ENCODE peak calls at places on chromosomes 2 and 18, in eight cellular contexts. One of them, this sample, is unnamed.

GRCh38 chr2:231110551-231110950 is 14.3 kb downstream of the HTR2B start:
- DNase-seq in vagina: no peak
- DNase-seq in adrenal gland: no peak
- DNase-seq in K562: no peak
- DNase-seq in NB4: peak; percentile 35
- DNase-seq in uterus: no peak
- DNase-seq in HepG2: no peak
- DNase-seq in breast epithelium: no peak
- DNase-seq in this sample: no peak

GRCh38 chr2:63827749-63828148 is 13.9 kb upstream of the UGP2 start:
- DNase-seq in vagina: no peak
- DNase-seq in adrenal gland: no peak
- DNase-seq in K562: no peak
- DNase-seq in NB4: no peak
- DNase-seq in uterus: no peak
- DNase-seq in HepG2: peak; percentile 92
- DNase-seq in breast epithelium: peak; percentile 29
- DNase-seq in this sample: no peak

GRCh38 chr2:220275454-220275853 is 648.0 kb downstream of the SLC4A3 start:
- DNase-seq in vagina: no peak
- DNase-seq in adrenal gland: no peak
- DNase-seq in K562: no peak
- DNase-seq in NB4: no peak
- DNase-seq in uterus: no peak
- DNase-seq in HepG2: no peak
- DNase-seq in breast epithelium: no peak
- DNase-seq in this sample: no peak

GRCh38 chr2:37271376-37272067 is 40.1 kb downstream of the NDUFAF7 start:
- DNase-seq in vagina: no peak
- DNase-seq in adrenal gland: no peak
- DNase-seq in K562: no peak
- DNase-seq in NB4: no peak
- DNase-seq in uterus: no peak
- DNase-seq in HepG2: no peak
- DNase-seq in breast epithelium: no peak
- DNase-seq in this sample: no peak

GRCh38 chr2:237236188-237236587 is 150.5 kb downstream of the COPS8 start:
- DNase-seq in vagina: no peak
- DNase-seq in adrenal gland: no peak
- DNase-seq in K562: no peak
- DNase-seq in NB4: no peak
- DNase-seq in uterus: no peak
- DNase-seq in HepG2: no peak
- DNase-seq in breast epithelium: no peak
- DNase-seq in this sample: no peak

GRCh38 chr18:59954746-59955145 is 55.0 kb downstream of the PMAIP1 start:
- DNase-seq in vagina: no peak
- DNase-seq in adrenal gland: no peak
- DNase-seq in K562: no peak
- DNase-seq in NB4: no peak
- DNase-seq in uterus: no peak
- DNase-seq in HepG2: peak; percentile 15
- DNase-seq in breast epithelium: no peak
- DNase-seq in this sample: no peak

GRCh38 chr2:231099918-231100317 is 24.9 kb downstream of the HTR2B start:
- DNase-seq in vagina: no peak
- DNase-seq in adrenal gland: no peak
- DNase-seq in K562: no peak
- DNase-seq in NB4: peak; percentile 31
- DNase-seq in uterus: no peak
- DNase-seq in HepG2: no peak
- DNase-seq in breast epithelium: no peak
- DNase-seq in this sample: no peak

GRCh38 chr2:17757321-17757720 is 3.4 kb downstream of the GEN1 start:
- DNase-seq in vagina: no peak
- DNase-seq in adrenal gland: no peak
- DNase-seq in K562: no peak
- DNase-seq in NB4: no peak
- DNase-seq in uterus: no peak
- DNase-seq in HepG2: peak; percentile 89
- DNase-seq in breast epithelium: no peak
- DNase-seq in this sample: no peak

GRCh38 chr18:22900558-22901183 is 32.5 kb upstream of the RBBP8 start:
- DNase-seq in vagina: no peak
- DNase-seq in adrenal gland: no peak
- DNase-seq in K562: no peak
- DNase-seq in NB4: no peak
- DNase-seq in uterus: peak; percentile 18
- DNase-seq in HepG2: no peak
- DNase-seq in breast epithelium: peak; percentile 43
- DNase-seq in this sample: no peak

GRCh38 chr2:47029737-47030524 is 114.3 kb upstream of the MCFD2 start:
- DNase-seq in vagina: no peak
- DNase-seq in adrenal gland: no peak
- DNase-seq in K562: no peak
- DNase-seq in NB4: no peak
- DNase-seq in uterus: no peak
- DNase-seq in HepG2: peak; percentile 81
- DNase-seq in breast epithelium: no peak
- DNase-seq in this sample: no peak

GRCh38 chr2:170822885-170823799 is 6.5 kb downstream of the GAD1 start:
- DNase-seq in vagina: no peak
- DNase-seq in adrenal gland: peak; percentile 29
- DNase-seq in K562: peak; percentile 60
- DNase-seq in NB4: peak; percentile 72
- DNase-seq in uterus: no peak
- DNase-seq in HepG2: no peak
- DNase-seq in breast epithelium: no peak
- DNase-seq in this sample: peak; percentile 86

GRCh38 chr18:48956378-48956777 is 5.6 kb upstream of the SMAD7 start:
- DNase-seq in vagina: no peak
- DNase-seq in adrenal gland: no peak
- DNase-seq in K562: no peak
- DNase-seq in NB4: no peak
- DNase-seq in uterus: no peak
- DNase-seq in HepG2: no peak
- DNase-seq in breast epithelium: no peak
- DNase-seq in this sample: no peak

GRCh38 chr2:219591091-219591490 is 6.6 kb upstream of the STK11IP start:
- DNase-seq in vagina: no peak
- DNase-seq in adrenal gland: no peak
- DNase-seq in K562: no peak
- DNase-seq in NB4: no peak
- DNase-seq in uterus: no peak
- DNase-seq in HepG2: no peak
- DNase-seq in breast epithelium: no peak
- DNase-seq in this sample: no peak

GRCh38 chr2:30234180-30234971 is 3.0 kb downstream of the LBH start:
- DNase-seq in vagina: no peak
- DNase-seq in adrenal gland: no peak
- DNase-seq in K562: no peak
- DNase-seq in NB4: no peak
- DNase-seq in uterus: peak; percentile 60
- DNase-seq in HepG2: peak; percentile 12
- DNase-seq in breast epithelium: peak; percentile 49
- DNase-seq in this sample: peak; percentile 48

GRCh38 chr2:85397925-85398331 is 12.2 kb downstream of the CAPG start:
- DNase-seq in vagina: no peak
- DNase-seq in adrenal gland: no peak
- DNase-seq in K562: no peak
- DNase-seq in NB4: no peak
- DNase-seq in uterus: no peak
- DNase-seq in HepG2: no peak
- DNase-seq in breast epithelium: no peak
- DNase-seq in this sample: no peak

GRCh38 chr2:65450395-65450794 is 18.0 kb upstream of the SPRED2 start:
- DNase-seq in vagina: no peak
- DNase-seq in adrenal gland: no peak
- DNase-seq in K562: no peak
- DNase-seq in NB4: peak; percentile 57
- DNase-seq in uterus: no peak
- DNase-seq in HepG2: no peak
- DNase-seq in breast epithelium: no peak
- DNase-seq in this sample: no peak

GRCh38 chr18:78634061-78634696 is 345.4 kb upstream of the SALL3 start:
- DNase-seq in vagina: no peak
- DNase-seq in adrenal gland: no peak
- DNase-seq in K562: no peak
- DNase-seq in NB4: no peak
- DNase-seq in uterus: no peak
- DNase-seq in HepG2: no peak
- DNase-seq in breast epithelium: no peak
- DNase-seq in this sample: peak; percentile 76

GRCh38 chr2:31324000-31324633 is 90.2 kb downstream of the EHD3 start:
- DNase-seq in vagina: no peak
- DNase-seq in adrenal gland: no peak
- DNase-seq in K562: no peak
- DNase-seq in NB4: no peak
- DNase-seq in uterus: no peak
- DNase-seq in HepG2: no peak
- DNase-seq in breast epithelium: no peak
- DNase-seq in this sample: no peak

GRCh38 chr2:178194600-178195389 is 483 bp downstream of the OSBPL6 start:
- DNase-seq in vagina: no peak
- DNase-seq in adrenal gland: peak; percentile 37
- DNase-seq in K562: peak; percentile 56
- DNase-seq in NB4: peak; percentile 44
- DNase-seq in uterus: peak; percentile 30
- DNase-seq in HepG2: no peak
- DNase-seq in breast epithelium: no peak
- DNase-seq in this sample: no peak

GRCh38 chr18:79186649-79187048 is 117.5 kb downstream of the ATP9B start:
- DNase-seq in vagina: no peak
- DNase-seq in adrenal gland: no peak
- DNase-seq in K562: no peak
- DNase-seq in NB4: no peak
- DNase-seq in uterus: no peak
- DNase-seq in HepG2: no peak
- DNase-seq in breast epithelium: no peak
- DNase-seq in this sample: no peak

GRCh38 chr18:28176933-28177827 is at the start of gene CDH2:
- DNase-seq in vagina: no peak
- DNase-seq in adrenal gland: peak; percentile 84
- DNase-seq in K562: no peak
- DNase-seq in NB4: no peak
- DNase-seq in uterus: peak; percentile 20
- DNase-seq in HepG2: peak; percentile 77
- DNase-seq in breast epithelium: no peak
- DNase-seq in this sample: no peak

GRCh38 chr18:5052491-5052890 is 144.6 kb downstream of the AKAIN1 start:
- DNase-seq in vagina: no peak
- DNase-seq in adrenal gland: no peak
- DNase-seq in K562: no peak
- DNase-seq in NB4: no peak
- DNase-seq in uterus: no peak
- DNase-seq in HepG2: no peak
- DNase-seq in breast epithelium: no peak
- DNase-seq in this sample: no peak

GRCh38 chr18:8329186-8329771 is 280.0 kb upstream of the RAB12 start:
- DNase-seq in vagina: no peak
- DNase-seq in adrenal gland: no peak
- DNase-seq in K562: no peak
- DNase-seq in NB4: no peak
- DNase-seq in uterus: no peak
- DNase-seq in HepG2: peak; percentile 62
- DNase-seq in breast epithelium: no peak
- DNase-seq in this sample: no peak

DNA sequence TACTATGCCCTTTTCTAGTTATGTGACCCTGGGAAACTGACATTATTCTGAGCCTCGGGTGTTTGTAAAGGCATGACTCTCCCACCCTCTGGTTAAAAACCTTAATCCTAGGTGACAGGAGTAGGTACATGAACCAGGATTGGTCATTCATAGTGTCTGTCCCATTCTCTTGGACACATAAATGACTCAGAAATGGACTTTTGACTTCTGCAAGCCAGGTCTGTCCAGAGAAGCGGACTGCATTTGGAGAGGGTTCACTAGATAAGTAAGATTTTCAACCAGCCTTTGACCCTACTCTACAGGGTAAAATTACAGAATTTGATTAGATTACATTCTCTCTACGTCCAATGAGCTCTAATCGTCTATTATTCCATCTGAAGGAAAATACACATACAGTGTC is 285.9 kb downstream of the DPP10 start:
- DNase-seq in vagina: no peak
- DNase-seq in adrenal gland: no peak
- DNase-seq in K562: no peak
- DNase-seq in NB4: no peak
- DNase-seq in uterus: no peak
- DNase-seq in HepG2: peak; percentile 5
- DNase-seq in breast epithelium: no peak
- DNase-seq in this sample: no peak
- TF ChIP-seq POLR2A in vagina: no peak
- TF ChIP-seq POLR2A in adrenal gland: no peak
- TF ChIP-seq POLR2A in K562: no peak
- TF ChIP-seq POLR2A in NB4: no peak
- TF ChIP-seq POLR2A in uterus: no peak
- TF ChIP-seq POLR2A in HepG2: no peak
- TF ChIP-seq POLR2A in breast epithelium: no peak
- TF ChIP-seq POLR2A in this sample: no peak

GRCh38 chr18:723541-723940 is 11.1 kb upstream of the ENOSF1 start:
- DNase-seq in vagina: no peak
- DNase-seq in adrenal gland: no peak
- DNase-seq in K562: no peak
- DNase-seq in NB4: no peak
- DNase-seq in uterus: no peak
- DNase-seq in HepG2: no peak
- DNase-seq in breast epithelium: no peak
- DNase-seq in this sample: no peak
- TF ChIP-seq CTCF in vagina: no peak
- TF ChIP-seq CTCF in adrenal gland: no peak
- TF ChIP-seq CTCF in K562: no peak
- TF ChIP-seq CTCF in NB4: no peak
- TF ChIP-seq CTCF in uterus: no peak
- TF ChIP-seq CTCF in HepG2: no peak
- TF ChIP-seq CTCF in breast epithelium: no peak
- TF ChIP-seq CTCF in this sample: no peak

DNA sequence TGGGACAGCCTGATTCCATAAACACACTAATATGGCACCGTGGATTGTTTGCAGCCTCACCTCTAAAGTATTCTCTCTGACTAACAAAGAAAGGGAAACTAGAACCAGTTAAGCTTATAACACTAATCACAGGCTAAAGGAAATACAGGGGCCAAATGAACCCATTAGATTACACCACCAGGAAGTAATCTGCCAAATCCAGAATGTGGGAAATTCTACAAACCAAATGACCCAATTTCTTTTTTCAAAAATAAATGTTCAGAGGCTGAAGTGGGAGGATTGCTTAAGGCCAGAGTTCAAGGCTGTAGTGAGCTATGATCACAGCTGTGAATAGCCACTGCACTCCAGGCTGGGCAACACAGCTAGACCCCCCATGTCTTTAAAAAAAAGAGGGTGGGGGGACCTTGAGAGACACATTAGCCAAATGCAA is 1.5 kb upstream of the MPPE1 start:
- DNase-seq in vagina: no peak
- DNase-seq in adrenal gland: no peak
- DNase-seq in K562: no peak
- DNase-seq in NB4: peak; percentile 27
- DNase-seq in uterus: no peak
- DNase-seq in HepG2: peak; percentile 26
- DNase-seq in breast epithelium: no peak
- DNase-seq in this sample: no peak
- H3K4me3 ChIP-seq in vagina: peak overlapping the region; percentile 76
- H3K4me3 ChIP-seq in adrenal gland: no peak overlapping the region
- H3K4me3 ChIP-seq in K562: no peak overlapping the region
- H3K4me3 ChIP-seq in NB4: no peak overlapping the region
- H3K4me3 ChIP-seq in uterus: no peak overlapping the region
- H3K4me3 ChIP-seq in HepG2: peak overlapping the region; percentile 86
- H3K4me3 ChIP-seq in breast epithelium: peak overlapping the region; percentile 83
- H3K4me3 ChIP-seq in this sample: no peak overlapping the region

GRCh38 chr2:175690113-175690716 is 311.9 kb downstream of the LNPK start:
- DNase-seq in vagina: no peak
- DNase-seq in adrenal gland: peak; percentile 47
- DNase-seq in K562: peak; percentile 60
- DNase-seq in NB4: peak; percentile 84
- DNase-seq in uterus: no peak
- DNase-seq in HepG2: peak; percentile 72
- DNase-seq in breast epithelium: no peak
- DNase-seq in this sample: no peak
- TF ChIP-seq POLR2A in vagina: no peak
- TF ChIP-seq POLR2A in adrenal gland: no peak
- TF ChIP-seq POLR2A in K562: no peak
- TF ChIP-seq POLR2A in NB4: no peak
- TF ChIP-seq POLR2A in uterus: no peak
- TF ChIP-seq POLR2A in HepG2: no peak
- TF ChIP-seq POLR2A in breast epithelium: no peak
- TF ChIP-seq POLR2A in this sample: no peak